ENCODE peak calls at places on chromosomes 5 and 9, in eight cellular contexts. C, H, I, J, E, R, N and K are unnamed samples.

GRCh38 chr5:17990168-17990567 is 355.9 kb downstream of the TAF11L14 start:
- DNase-seq in C (no peak), H (no peak), I (no peak), J (no peak), E (no peak), R (no peak), N (no peak), K (no peak)

GRCh38 chr5:180323929-180324632 is 29.1 kb downstream of the GFPT2 start:
- DNase-seq in C (peak), H (no peak), I (no peak), J (no peak), E (no peak), R (no peak), N (no peak), K (no peak)

GRCh38 chr5:124504081-124504916 is 242.1 kb downstream of the ZNF608 start:
- DNase-seq in C (peak), H (no peak), I (no peak), J (no peak), E (no peak), R (no peak), N (no peak), K (no peak)

GRCh38 chr5:180623411-180623834 is 26.0 kb downstream of the FLT4 start:
- DNase-seq in C (no peak), H (no peak), I (no peak), J (no peak), E (no peak), R (no peak), N (no peak), K (no peak)

GRCh38 chr5:172573115-172573882 is 67.8 kb upstream of the NEURL1B start:
- DNase-seq in C (no peak), H (no peak), I (no peak), J (no peak), E (no peak), R (no peak), N (no peak), K (no peak)

GRCh38 chr5:74311961-74312360 is 328.6 kb downstream of the ENC1 start:
- DNase-seq in C (no peak), H (no peak), I (no peak), J (no peak), E (no peak), R (no peak), N (no peak), K (no peak)

GRCh38 chr9:12930906-12931305 is 156.1 kb downstream of the LURAP1L start:
- DNase-seq in C (peak), H (no peak), I (no peak), J (no peak), E (no peak), R (no peak), N (no peak), K (no peak)

GRCh38 chr5:109310315-109310714 is 99.5 kb downstream of the PJA2 start:
- DNase-seq in C (no peak), H (no peak), I (no peak), J (no peak), E (no peak), R (no peak), N (no peak), K (no peak)

GRCh38 chr5:10111575-10111974 is 138.1 kb downstream of the ATPSCKMT start:
- DNase-seq in C (peak), H (peak), I (no peak), J (no peak), E (no peak), R (peak), N (no peak), K (no peak)

GRCh38 chr9:16213781-16214515 is 656.5 kb downstream of the BNC2 start:
- DNase-seq in C (peak), H (no peak), I (no peak), J (no peak), E (no peak), R (no peak), N (no peak), K (no peak)